ENCODE peak calls at places on chromosomes 3 and 15, in seven cellular contexts. One of them, this sample, is unnamed.

GRCh38 chr3:24496529-24497482 is 2.2 kb upstream of the THRB start:
- DNase-seq in mesenchymal stem cell: peak
- DNase-seq in neuronal stem cell: peak
- DNase-seq in IMR-90: peak
- DNase-seq in H1: peak
- DNase-seq in trophoblast cell: peak
- DNase-seq in H9: peak
- DNase-seq in this sample: peak

GRCh38 chr3:15923640-15924405 is 126.0 kb upstream of the ANKRD28 start:
- DNase-seq in IMR-90: peak
- DNase-seq in H1: no peak
- DNase-seq in H9: no peak
- DNase-seq in trophoblast cell: no peak
- DNase-seq in mesenchymal stem cell: no peak
- DNase-seq in neuronal stem cell: no peak
- DNase-seq in this sample: no peak

GRCh38 chr3:195468391-195468776 is 25.6 kb upstream of the ACAP2 start:
- DNase-seq in neuronal stem cell: no peak
- DNase-seq in trophoblast cell: peak
- DNase-seq in H1: no peak
- DNase-seq in mesenchymal stem cell: no peak
- DNase-seq in H9: no peak
- DNase-seq in IMR-90: no peak
- DNase-seq in this sample: no peak

GRCh38 chr15:80494311-80494710 is 90.1 kb downstream of the ARNT2 start:
- DNase-seq in H1: no peak
- DNase-seq in IMR-90: peak
- DNase-seq in mesenchymal stem cell: peak
- DNase-seq in trophoblast cell: peak
- DNase-seq in H9: no peak
- DNase-seq in neuronal stem cell: no peak
- DNase-seq in this sample: peak

GRCh38 chr15:85397151-85397550 is 16.7 kb downstream of the AKAP13 start:
- DNase-seq in trophoblast cell: no peak
- DNase-seq in H9: no peak
- DNase-seq in H1: no peak
- DNase-seq in neuronal stem cell: no peak
- DNase-seq in mesenchymal stem cell: no peak
- DNase-seq in IMR-90: no peak
- DNase-seq in this sample: no peak

GRCh38 chr3:158678687-158679086 is 6.2 kb upstream of the LXN start:
- DNase-seq in mesenchymal stem cell: no peak
- DNase-seq in H1: no peak
- DNase-seq in IMR-90: no peak
- DNase-seq in neuronal stem cell: no peak
- DNase-seq in H9: no peak
- DNase-seq in trophoblast cell: no peak
- DNase-seq in this sample: no peak

GRCh38 chr15:71154607-71155200 is 39.4 kb downstream of the THSD4 start:
- DNase-seq in H9: no peak
- DNase-seq in mesenchymal stem cell: no peak
- DNase-seq in IMR-90: no peak
- DNase-seq in trophoblast cell: no peak
- DNase-seq in H1: no peak
- DNase-seq in neuronal stem cell: no peak
- DNase-seq in this sample: no peak

GRCh38 chr3:170808041-170808440 is 62.0 kb downstream of the RPL22L1 start:
- DNase-seq in IMR-90: no peak
- DNase-seq in H9: no peak
- DNase-seq in mesenchymal stem cell: no peak
- DNase-seq in trophoblast cell: no peak
- DNase-seq in H1: no peak
- DNase-seq in neuronal stem cell: no peak
- DNase-seq in this sample: no peak

DNA sequence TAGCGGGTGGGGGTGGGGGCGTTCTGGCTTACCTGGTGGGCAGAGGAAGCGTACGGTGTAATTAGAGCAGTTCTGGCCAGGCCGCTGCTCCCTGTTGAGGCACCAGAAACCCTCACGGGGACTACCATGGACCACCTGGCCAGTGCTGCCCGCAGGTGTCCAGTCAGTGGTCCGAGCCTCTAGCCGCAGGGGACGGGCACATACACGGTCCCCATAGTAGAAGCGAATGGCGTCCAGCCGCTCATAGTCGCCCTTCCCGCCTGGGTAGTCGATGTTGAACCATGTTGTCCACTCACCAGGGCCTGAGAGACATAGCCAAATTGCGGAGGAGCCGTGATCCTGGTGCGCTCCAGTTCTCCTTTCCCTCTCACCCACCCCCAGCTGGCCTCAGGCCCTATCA is 4.5 kb downstream of the CILP start:
- DNase-seq in H9: no peak
- DNase-seq in mesenchymal stem cell: no peak
- DNase-seq in IMR-90: no peak
- DNase-seq in H1: no peak
- DNase-seq in neuronal stem cell: no peak
- DNase-seq in trophoblast cell: no peak
- DNase-seq in this sample: no peak
- H4K8ac ChIP-seq in H9: no peak
- H4K8ac ChIP-seq in mesenchymal stem cell: no peak
- H4K8ac ChIP-seq in IMR-90: no peak
- H4K8ac ChIP-seq in H1: no peak
- H4K8ac ChIP-seq in neuronal stem cell: peak
- H4K8ac ChIP-seq in trophoblast cell: no peak
- H4K8ac ChIP-seq in this sample: no peak

DNA sequence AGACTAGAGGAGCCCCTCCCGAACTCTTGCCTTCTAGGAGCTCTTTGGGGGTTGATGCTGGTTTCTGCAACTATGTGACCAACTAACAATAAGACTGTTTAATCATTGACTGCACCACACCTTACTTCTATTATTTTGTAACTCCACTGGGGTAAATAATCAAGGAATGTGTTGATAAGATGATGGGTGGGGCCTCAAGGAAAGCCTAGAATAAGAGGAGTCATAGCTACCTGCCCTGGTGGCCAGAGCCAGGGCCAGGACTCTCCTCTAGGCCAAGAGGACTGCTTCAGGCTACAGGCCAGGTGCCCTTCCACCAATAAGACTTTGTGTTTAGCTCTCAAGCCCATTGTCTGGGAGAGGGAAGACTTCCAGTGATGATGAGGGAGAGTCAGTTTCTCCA is 41.2 kb upstream of the PIAS1 start:
- DNase-seq in H9: no peak
- DNase-seq in IMR-90: no peak
- DNase-seq in trophoblast cell: no peak
- DNase-seq in H1: no peak
- DNase-seq in mesenchymal stem cell: no peak
- DNase-seq in neuronal stem cell: no peak
- DNase-seq in this sample: peak
- H4K8ac ChIP-seq in H9: no peak
- H4K8ac ChIP-seq in IMR-90: no peak
- H4K8ac ChIP-seq in trophoblast cell: no peak
- H4K8ac ChIP-seq in H1: no peak
- H4K8ac ChIP-seq in mesenchymal stem cell: no peak
- H4K8ac ChIP-seq in neuronal stem cell: no peak
- H4K8ac ChIP-seq in this sample: no peak

GRCh38 chr3:98956008-98956407 is 54.5 kb upstream of the DCBLD2 start:
- DNase-seq in neuronal stem cell: no peak
- DNase-seq in H1: no peak
- DNase-seq in H9: no peak
- DNase-seq in trophoblast cell: no peak
- DNase-seq in mesenchymal stem cell: no peak
- DNase-seq in IMR-90: no peak
- DNase-seq in this sample: no peak

GRCh38 chr3:98954242-98954641 is 52.7 kb upstream of the DCBLD2 start:
- DNase-seq in H1: no peak
- DNase-seq in neuronal stem cell: no peak
- DNase-seq in H9: no peak
- DNase-seq in IMR-90: no peak
- DNase-seq in mesenchymal stem cell: no peak
- DNase-seq in trophoblast cell: no peak
- DNase-seq in this sample: no peak

GRCh38 chr3:98952404-98952803 is 50.9 kb upstream of the DCBLD2 start:
- DNase-seq in H9: no peak
- DNase-seq in H1: no peak
- DNase-seq in trophoblast cell: no peak
- DNase-seq in neuronal stem cell: no peak
- DNase-seq in mesenchymal stem cell: no peak
- DNase-seq in IMR-90: no peak
- DNase-seq in this sample: no peak

DNA sequence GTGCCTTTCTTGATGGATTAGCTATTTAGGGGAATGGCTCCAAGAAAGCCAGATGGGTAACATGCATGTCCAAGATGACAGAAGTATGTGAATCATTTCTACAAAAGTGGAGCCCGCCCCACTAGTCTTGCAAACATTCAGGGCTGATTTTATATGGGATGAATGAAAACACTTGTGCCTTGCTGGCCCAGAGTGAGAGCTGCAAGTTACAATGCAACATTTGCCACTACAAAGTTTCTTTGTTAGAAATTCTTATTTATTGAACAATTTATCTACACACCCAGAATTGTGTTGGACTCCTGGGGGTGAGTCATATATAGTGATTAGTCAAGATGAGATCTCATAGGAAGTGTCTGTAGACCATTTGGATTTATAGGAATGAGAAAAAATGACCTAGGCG is 53.3 kb upstream of the DCBLD2 start:
- DNase-seq in trophoblast cell: no peak
- DNase-seq in IMR-90: peak
- DNase-seq in H9: no peak
- DNase-seq in H1: no peak
- DNase-seq in mesenchymal stem cell: no peak
- DNase-seq in neuronal stem cell: no peak
- DNase-seq in this sample: no peak
- H4K8ac ChIP-seq in trophoblast cell: no peak
- H4K8ac ChIP-seq in IMR-90: no peak
- H4K8ac ChIP-seq in H9: no peak
- H4K8ac ChIP-seq in H1: no peak
- H4K8ac ChIP-seq in mesenchymal stem cell: no peak
- H4K8ac ChIP-seq in neuronal stem cell: no peak
- H4K8ac ChIP-seq in this sample: no peak

GRCh38 chr15:27468151-27468556 is 497.2 kb downstream of the GABRG3 start:
- DNase-seq in IMR-90: no peak
- DNase-seq in neuronal stem cell: no peak
- DNase-seq in trophoblast cell: no peak
- DNase-seq in mesenchymal stem cell: no peak
- DNase-seq in H9: no peak
- DNase-seq in H1: no peak
- DNase-seq in this sample: no peak
- H4K8ac ChIP-seq in IMR-90: no peak
- H4K8ac ChIP-seq in neuronal stem cell: no peak
- H4K8ac ChIP-seq in trophoblast cell: no peak
- H4K8ac ChIP-seq in mesenchymal stem cell: no peak
- H4K8ac ChIP-seq in H9: no peak
- H4K8ac ChIP-seq in H1: no peak
- H4K8ac ChIP-seq in this sample: no peak

DNA sequence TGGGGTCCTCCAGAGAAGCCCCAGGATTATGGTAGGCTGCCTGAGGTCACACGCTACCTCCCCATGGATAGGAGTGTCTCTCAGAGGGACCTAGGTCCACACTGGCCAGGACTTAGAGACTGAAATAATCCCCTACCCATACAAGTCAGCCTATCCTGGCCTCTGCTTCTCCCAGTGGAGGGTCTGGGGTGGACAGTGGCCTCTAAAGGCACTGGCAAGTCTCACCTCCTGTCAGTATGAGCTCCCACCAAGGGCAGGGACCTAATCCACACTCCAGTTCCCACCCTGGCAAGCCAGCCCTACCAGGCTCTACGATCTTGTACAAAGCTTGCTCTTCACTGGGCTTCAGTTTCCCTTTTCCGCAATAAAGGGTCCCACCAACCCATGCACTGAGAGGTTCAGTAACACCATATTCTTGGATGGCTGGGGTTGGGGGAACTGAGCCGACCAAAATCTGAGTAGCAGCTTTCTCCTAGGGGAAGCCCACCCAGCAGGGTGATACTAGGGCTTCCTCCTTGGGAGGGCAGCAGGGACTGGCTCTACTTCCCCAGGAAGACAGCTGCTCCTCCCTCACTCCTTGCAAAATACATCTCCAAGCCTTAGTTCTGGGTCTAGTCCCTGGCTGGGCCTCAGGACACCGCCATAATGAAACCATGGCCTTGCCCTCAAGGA is 2.4 kb downstream of the CISH start:
- DNase-seq in mesenchymal stem cell: no peak
- DNase-seq in H9: no peak
- DNase-seq in trophoblast cell: no peak
- DNase-seq in IMR-90: no peak
- DNase-seq in H1: no peak
- DNase-seq in neuronal stem cell: no peak
- DNase-seq in this sample: no peak
- H4K8ac ChIP-seq in mesenchymal stem cell: no peak
- H4K8ac ChIP-seq in H9: no peak
- H4K8ac ChIP-seq in trophoblast cell: no peak
- H4K8ac ChIP-seq in IMR-90: no peak
- H4K8ac ChIP-seq in H1: no peak
- H4K8ac ChIP-seq in neuronal stem cell: no peak
- H4K8ac ChIP-seq in this sample: no peak

GRCh38 chr15:35444557-35445204 is 101.3 kb downstream of the DPH6 start:
- DNase-seq in neuronal stem cell: peak
- DNase-seq in H9: no peak
- DNase-seq in IMR-90: peak
- DNase-seq in trophoblast cell: peak
- DNase-seq in H1: no peak
- DNase-seq in mesenchymal stem cell: peak
- DNase-seq in this sample: peak

GRCh38 chr15:35445891-35446290 is 100.1 kb downstream of the DPH6 start:
- DNase-seq in IMR-90: peak
- DNase-seq in H1: no peak
- DNase-seq in H9: no peak
- DNase-seq in trophoblast cell: no peak
- DNase-seq in neuronal stem cell: no peak
- DNase-seq in mesenchymal stem cell: peak
- DNase-seq in this sample: no peak

GRCh38 chr15:35442734-35443133 is 103.2 kb downstream of the DPH6 start:
- DNase-seq in trophoblast cell: no peak
- DNase-seq in IMR-90: no peak
- DNase-seq in H1: no peak
- DNase-seq in neuronal stem cell: no peak
- DNase-seq in H9: no peak
- DNase-seq in mesenchymal stem cell: no peak
- DNase-seq in this sample: no peak

GRCh38 chr15:35440265-35440664 is 105.7 kb downstream of the DPH6 start:
- DNase-seq in trophoblast cell: no peak
- DNase-seq in H9: no peak
- DNase-seq in H1: no peak
- DNase-seq in neuronal stem cell: no peak
- DNase-seq in IMR-90: no peak
- DNase-seq in mesenchymal stem cell: no peak
- DNase-seq in this sample: peak

DNA sequence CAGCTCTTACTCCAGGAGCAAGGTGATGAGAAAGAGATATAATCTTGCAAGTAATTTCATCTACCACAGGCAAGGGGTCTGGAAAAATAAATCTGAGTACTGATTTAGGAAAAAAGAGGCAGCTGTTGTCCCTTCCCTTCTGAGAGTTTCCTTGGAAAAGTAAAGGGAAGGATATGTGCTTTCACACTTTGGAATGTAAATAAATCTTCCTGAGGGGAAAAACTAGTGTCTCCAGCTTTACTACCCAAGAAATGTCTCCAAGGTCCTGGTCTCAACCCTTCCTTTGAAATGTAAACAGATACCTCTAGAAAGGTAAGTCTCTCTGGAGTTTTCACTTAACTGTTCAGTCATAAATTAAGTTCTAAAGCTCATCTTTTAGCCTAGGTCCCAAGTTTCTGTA is 102.6 kb downstream of the DPH6 start:
- DNase-seq in mesenchymal stem cell: peak
- DNase-seq in trophoblast cell: no peak
- DNase-seq in H1: no peak
- DNase-seq in neuronal stem cell: no peak
- DNase-seq in H9: no peak
- DNase-seq in IMR-90: no peak
- DNase-seq in this sample: no peak
- H4K8ac ChIP-seq in mesenchymal stem cell: no peak
- H4K8ac ChIP-seq in trophoblast cell: no peak
- H4K8ac ChIP-seq in H1: no peak
- H4K8ac ChIP-seq in neuronal stem cell: no peak
- H4K8ac ChIP-seq in H9: no peak
- H4K8ac ChIP-seq in IMR-90: no peak
- H4K8ac ChIP-seq in this sample: no peak

This sample was measured in mesendoderm.